ENCODE peak calls at places on chromosomes 3 and 15, in four cellular contexts. G, W, J and F are unnamed samples.

GRCh38 chr3:3403700-3404099 is 224.2 kb upstream of the CRBN start:
- DNase-seq in G (no peak), W (no peak), J (no peak), F (no peak)

GRCh38 chr15:89429023-89429422 is 67.4 kb downstream of the RHCG start:
- DNase-seq in G (no peak), W (no peak), J (no peak), F (no peak)

GRCh38 chr3:179956416-179956830 is 80.3 kb downstream of the PEX5L start:
- DNase-seq in G (no peak), W (no peak), J (no peak), F (no peak)

GRCh38 chr3:41118461-41119385 is 80.6 kb upstream of the CTNNB1 start:
- DNase-seq in G (no peak), W (no peak), J (peak; percentile 16), F (no peak)

GRCh38 chr15:63504979-63505841 is 817 bp downstream of the USP3 start:
- DNase-seq in G (no peak), W (peak; percentile 58), J (peak; percentile 52), F (peak; percentile 70)

GRCh38 chr3:43194490-43195115 is 88.7 kb upstream of the POMGNT2 start:
- DNase-seq in G (no peak), W (no peak), J (no peak), F (no peak)

GRCh38 chr15:52232327-52232726 is 41.1 kb upstream of the GNB5 start:
- DNase-seq in G (no peak), W (no peak), J (no peak), F (no peak)

GRCh38 chr3:87311309-87311708 is 34.9 kb upstream of the POU1F1 start:
- DNase-seq in G (no peak), W (no peak), J (no peak), F (no peak)

GRCh38 chr3:10932596-10932995 is 60.0 kb upstream of the SLC6A1 start:
- DNase-seq in G (no peak), W (no peak), J (no peak), F (no peak)

GRCh38 chr3:187713504-187713903 is 11.1 kb upstream of the RTP2 start:
- DNase-seq in G (no peak), W (peak; percentile 18), J (no peak), F (no peak)